ENCODE peak calls at places on chromosome 18, in nine cellular contexts. M, P, B, E, H, J, T, R and W are unnamed samples.

GRCh38 chr18:43393174-43393573 is 115.9 kb upstream of the SYT4 start:
- DNase-seq in M (no peak), B (no peak), H (no peak), R (no peak), E (no peak), J (no peak), P (peak), T (no peak), W (no peak)

GRCh38 chr18:51196811-51197660 is 445 bp downstream of the MEX3C start:
- DNase-seq in T (peak), H (peak), B (peak), J (peak), P (peak), R (no peak), E (no peak), M (no peak), W (no peak)

GRCh38 chr18:51614033-51614432 is 416.6 kb upstream of the MEX3C start:
- DNase-seq in R (no peak), J (no peak), P (peak), B (no peak), T (no peak), M (no peak), E (no peak), H (no peak), W (no peak)

GRCh38 chr18:48785686-48786470 is 164.9 kb downstream of the SMAD7 start:
- DNase-seq in P (no peak), B (no peak), J (peak), M (no peak), R (no peak), E (no peak), H (no peak), T (no peak), W (no peak)

GRCh38 chr18:74739926-74740325 is 142.3 kb downstream of the ZNF407 start:
- DNase-seq in B (no peak), E (no peak), P (no peak), J (no peak), T (no peak), H (no peak), R (no peak), M (no peak), W (no peak)

GRCh38 chr18:23779696-23780303 is 90.5 kb downstream of the LAMA3 start:
- DNase-seq in P (peak), H (no peak), M (peak), E (no peak), T (no peak), J (no peak), R (no peak), B (peak), W (no peak)

GRCh38 chr18:32189723-32190591 is at the start of gene MEP1B:
- DNase-seq in H (no peak), J (no peak), R (no peak), E (no peak), B (no peak), P (no peak), M (no peak), T (no peak), W (no peak)

GRCh38 chr18:53380063-53380639 is 844.3 kb downstream of the MBD2 start:
- DNase-seq in R (no peak), J (no peak), H (no peak), T (no peak), P (peak), M (peak), B (peak), E (no peak), W (peak)

GRCh38 chr18:74286106-74286856 is 5.5 kb downstream of the CYB5A start:
- DNase-seq in J (no peak), R (no peak), T (no peak), B (peak), P (no peak), H (no peak), M (no peak), E (no peak), W (no peak)

GRCh38 chr18:45777393-45777792 is 48.1 kb upstream of the SIGLEC15 start:
- DNase-seq in T (no peak), E (no peak), M (no peak), R (peak), H (no peak), P (peak), J (no peak), B (peak), W (no peak)

GRCh38 chr18:55998071-55998522 is 410.1 kb upstream of the TCF4 start:
- DNase-seq in E (no peak), M (no peak), R (no peak), T (no peak), B (peak), H (no peak), J (no peak), P (peak), W (no peak)

GRCh38 chr18:80104364-80104779 is 4.7 kb upstream of the ADNP2 start:
- DNase-seq in J (no peak), B (no peak), R (no peak), T (no peak), E (no peak), P (no peak), H (no peak), M (no peak), W (no peak)

GRCh38 chr18:78798402-78799175 is 181.0 kb upstream of the SALL3 start:
- DNase-seq in M (no peak), P (no peak), J (no peak), R (no peak), B (no peak), E (no peak), H (no peak), T (no peak), W (no peak)

GRCh38 chr18:36015629-36016028 is 43.1 kb downstream of the RMP24 start:
- DNase-seq in M (no peak), E (no peak), H (no peak), P (no peak), B (no peak), T (no peak), R (no peak), J (no peak), W (no peak)

GRCh38 chr18:10131036-10131774 is 217.4 kb downstream of the VAPA start:
- DNase-seq in J (no peak), T (no peak), E (no peak), H (no peak), R (no peak), B (no peak), P (peak), M (no peak), W (no peak)

GRCh38 chr18:35822431-35822830 is 150.0 kb upstream of the RMP24 start:
- DNase-seq in R (no peak), M (no peak), H (no peak), J (no peak), E (no peak), B (no peak), T (no peak), P (peak), W (no peak)

GRCh38 chr18:10822457-10822856 is 296.6 kb downstream of the NAPG start:
- DNase-seq in E (no peak), H (no peak), T (no peak), M (no peak), B (no peak), P (peak), R (no peak), J (no peak), W (no peak)

GRCh38 chr18:23824704-23825103 is 135.5 kb downstream of the LAMA3 start:
- DNase-seq in E (no peak), P (peak), M (no peak), B (peak), J (no peak), R (no peak), T (no peak), H (no peak), W (no peak)

GRCh38 chr18:9333441-9334350 is 877 bp upstream of the TWSG1 start:
- DNase-seq in E (no peak), M (no peak), P (no peak), B (no peak), H (peak), R (no peak), T (peak), J (no peak), W (no peak)

GRCh38 chr18:63207825-63208224 is 111.7 kb downstream of the BCL2 start:
- DNase-seq in T (no peak), H (no peak), P (no peak), B (no peak), E (no peak), J (no peak), R (no peak), M (no peak), W (no peak)

GRCh38 chr18:61589724-61590065 is 256.5 kb downstream of the CDH20 start:
- DNase-seq in P (peak), J (no peak), T (no peak), H (no peak), B (peak), R (no peak), M (no peak), E (no peak), W (no peak)

GRCh38 chr18:73646196-73646595 is 501.4 kb downstream of the FBXO15 start:
- DNase-seq in J (no peak), R (no peak), M (no peak), P (peak), E (no peak), H (no peak), B (peak), T (no peak), W (peak)

GRCh38 chr18:67417864-67418523 is 98.5 kb downstream of the DSEL start:
- DNase-seq in R (no peak), B (peak), E (no peak), J (no peak), P (peak), T (no peak), M (no peak), H (no peak), W (no peak)
- H3K4me3 ChIP-seq in R (no peak), B (peak), E (peak), J (peak), P (no peak), T (no peak), M (no peak), H (no peak), W (no peak)

DNA sequence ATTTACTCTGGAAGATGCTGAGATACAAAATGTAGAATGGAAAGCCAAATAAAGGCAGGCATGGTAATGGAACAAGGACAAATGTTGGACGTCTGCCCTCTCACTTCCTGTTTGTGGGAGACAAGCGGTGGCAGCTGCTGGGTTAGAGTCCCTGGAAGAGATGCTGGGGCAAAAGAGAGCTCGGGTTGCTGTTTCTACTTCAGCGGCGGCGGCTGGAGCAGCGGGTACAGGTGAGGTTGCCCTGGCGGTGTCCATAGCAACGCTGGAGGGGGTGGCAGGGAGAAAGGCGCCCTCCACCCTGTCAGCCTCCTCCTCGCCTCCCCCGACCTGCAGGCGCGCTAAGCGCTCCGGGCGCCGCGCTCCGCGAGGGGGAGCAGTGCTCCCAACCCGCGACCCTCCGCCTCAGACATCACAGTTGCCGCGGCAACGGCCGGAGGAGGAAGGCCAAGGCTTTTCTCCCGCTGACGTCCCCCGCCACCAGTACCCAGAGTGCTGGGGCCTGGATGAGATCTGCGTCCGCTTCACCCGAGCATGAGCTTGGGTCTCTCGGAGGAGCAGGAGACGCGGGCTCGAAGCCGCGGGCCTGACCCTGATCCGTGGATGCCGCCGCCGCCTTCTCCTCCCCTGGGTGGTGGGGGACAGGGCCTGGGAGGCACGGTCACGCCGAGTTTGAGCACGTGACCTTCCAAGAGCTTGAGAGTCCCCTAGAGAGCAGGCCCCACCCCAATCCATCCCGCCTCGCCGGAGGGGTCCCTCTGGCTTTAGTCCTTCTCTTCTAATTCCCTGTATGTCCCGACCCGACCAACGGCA is 65.6 kb downstream of the NOL4 start:
- DNase-seq in B (peak), E (no peak), M (no peak), T (peak), P (peak), R (no peak), J (no peak), H (no peak), W (no peak)
- TF ChIP-seq CTCF in B (no peak), E (no peak), M (no peak), T (no peak), P (no peak), R (peak), J (peak), H (no peak), W (no peak)

DNA sequence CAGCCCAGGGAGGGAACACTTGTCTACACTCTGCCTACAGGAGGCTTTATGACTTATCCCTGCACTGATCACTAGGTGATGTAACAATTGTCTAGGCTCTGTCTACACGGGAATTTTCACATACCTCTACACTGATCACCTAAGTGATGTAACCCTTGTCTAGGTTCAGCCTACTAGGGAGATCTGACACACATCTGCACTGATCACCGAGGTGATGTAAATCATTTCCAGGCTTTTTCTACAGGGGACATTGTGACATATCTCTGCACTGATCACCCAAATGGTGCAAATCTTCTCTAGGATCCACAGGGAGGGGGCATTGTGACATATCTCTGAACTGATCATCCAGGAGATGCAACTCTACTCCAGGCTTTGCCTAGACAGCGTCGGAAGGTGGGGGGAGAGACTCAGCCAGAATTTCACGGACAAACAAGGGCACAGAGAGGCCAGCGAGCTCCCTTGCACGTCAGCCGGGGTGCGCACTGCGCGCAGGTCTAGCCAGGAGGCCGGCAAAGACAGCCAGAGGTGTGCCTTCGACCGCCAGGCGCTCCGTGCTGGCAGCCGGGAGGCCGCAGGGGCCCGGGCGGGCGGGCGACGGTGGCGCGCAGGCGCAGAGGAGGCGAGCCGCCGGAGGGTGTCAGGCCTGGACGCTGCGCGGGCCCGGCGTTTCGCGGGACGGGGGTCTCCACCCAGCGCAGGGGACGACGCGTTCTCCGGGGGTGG is 46.9 kb upstream of the USP14 start:
- DNase-seq in P (peak), T (peak), M (no peak), B (peak), J (peak), R (no peak), E (no peak), H (peak), W (no peak)
- H3K4me3 ChIP-seq in P (peak), T (peak), M (no peak), B (peak), J (peak), R (peak), E (peak), H (peak), W (no peak)

DNA sequence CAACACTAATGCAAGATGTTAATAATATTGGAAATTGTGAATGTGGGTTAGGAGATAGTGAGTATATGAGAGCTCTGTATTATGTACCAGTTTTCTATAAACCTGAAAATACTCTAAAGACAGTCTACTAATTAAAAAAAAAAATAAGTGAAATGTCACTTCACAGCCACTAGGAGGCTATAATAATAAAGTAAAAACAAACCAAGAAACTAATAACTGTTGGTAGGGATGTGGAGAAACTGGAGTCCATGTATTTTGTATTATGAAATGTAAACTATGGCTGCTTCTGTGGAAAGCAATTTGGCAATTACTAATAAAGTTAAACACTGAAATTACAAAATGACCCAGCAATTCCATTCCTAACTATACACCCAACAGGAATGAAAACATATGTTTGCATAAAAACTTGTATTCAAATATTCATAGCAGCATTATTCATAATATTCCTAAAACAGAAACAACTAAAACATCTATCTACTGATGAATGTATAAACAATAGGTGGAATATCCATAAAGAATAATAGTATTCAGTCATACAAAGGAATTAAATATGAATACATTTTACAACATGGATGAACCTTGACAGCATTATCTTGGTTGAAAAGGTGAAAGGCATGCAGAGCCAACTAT is 36.2 kb downstream of the CCDC178 start:
- DNase-seq in B (no peak), E (no peak), H (no peak), J (no peak), T (no peak), P (peak), M (no peak), R (no peak), W (no peak)
- TF ChIP-seq CTCF in B (peak), E (no peak), H (peak), J (peak), T (peak), P (peak), M (no peak), R (peak), W (no peak)

GRCh38 chr18:37565985-37566478 is 434 bp upstream of the CELF4 start:
- DNase-seq in J (peak), H (no peak), P (peak), B (peak), R (no peak), T (no peak), M (no peak), E (no peak), W (no peak)

GRCh38 chr18:37568671-37569070 is 3.1 kb upstream of the CELF4 start:
- DNase-seq in R (no peak), H (no peak), J (no peak), M (no peak), E (no peak), B (no peak), P (no peak), T (no peak), W (no peak)

GRCh38 chr18:37566479-37567060 is 972 bp upstream of the CELF4 start:
- DNase-seq in R (no peak), M (no peak), E (no peak), B (no peak), H (no peak), P (no peak), T (no peak), J (no peak), W (no peak)

GRCh38 chr18:37567061-37567993 is 1.7 kb upstream of the CELF4 start:
- DNase-seq in T (no peak), M (no peak), B (no peak), R (no peak), J (no peak), P (no peak), H (no peak), E (no peak), W (no peak)

DNA sequence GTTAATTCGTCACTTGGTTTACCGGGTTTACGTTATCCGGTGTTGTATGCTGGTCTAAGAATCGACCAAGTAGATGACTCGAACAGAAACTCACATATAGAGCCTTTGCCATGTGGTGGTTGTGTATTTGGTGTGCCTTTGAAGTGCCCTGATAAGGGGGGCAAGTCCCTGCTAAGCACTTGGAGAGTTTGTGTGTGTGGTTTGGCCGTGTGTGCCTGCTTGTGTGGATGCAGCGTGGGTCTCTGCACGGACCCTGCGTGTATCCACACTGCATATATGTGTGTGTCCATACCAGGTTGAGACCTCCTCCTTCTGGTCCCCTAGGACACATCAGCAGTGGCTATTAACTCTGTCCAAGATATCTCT is 2.4 kb upstream of the CELF4 start:
- DNase-seq in E (no peak), M (no peak), B (no peak), P (no peak), R (no peak), H (no peak), J (no peak), T (no peak), W (no peak)
- H3K4me3 ChIP-seq in E (peak), M (no peak), B (no peak), P (no peak), R (no peak), H (no peak), J (peak), T (no peak), W (no peak)

GRCh38 chr18:77197073-77197472 is 52.6 kb upstream of the GALR1 start:
- DNase-seq in R (no peak), M (peak), J (no peak), T (no peak), E (no peak), B (no peak), H (no peak), P (no peak), W (no peak)
- TF ChIP-seq CTCF in R (peak), M (peak), J (no peak), T (no peak), E (no peak), B (peak), H (no peak), P (peak), W (peak)

GRCh38 chr18:77131652-77132368 is 773 bp downstream of the MBP start:
- DNase-seq in P (peak), J (peak), M (no peak), T (peak), R (no peak), E (no peak), B (no peak), H (peak), W (no peak)

GRCh38 chr18:77132369-77133050 is at the start of gene MBP:
- DNase-seq in J (peak), H (peak), P (no peak), M (no peak), B (no peak), R (no peak), E (no peak), T (peak), W (no peak)

GRCh38 chr18:77129150-77129551 is 3.4 kb downstream of the MBP start:
- DNase-seq in H (no peak), P (peak), E (no peak), J (no peak), B (peak), M (no peak), T (no peak), R (peak), W (no peak)

GRCh38 chr18:77131100-77131651 is 1.4 kb downstream of the MBP start:
- DNase-seq in T (peak), R (no peak), E (no peak), H (peak), J (peak), B (no peak), M (no peak), P (peak), W (no peak)

GRCh38 chr18:77130229-77131099 is 2.1 kb downstream of the MBP start:
- DNase-seq in T (no peak), H (no peak), M (no peak), R (no peak), B (no peak), P (no peak), E (no peak), J (no peak), W (no peak)
- H3K4me3 ChIP-seq in T (peak), H (peak), M (peak), R (peak), B (no peak), P (no peak), E (peak), J (peak), W (peak)

DNA sequence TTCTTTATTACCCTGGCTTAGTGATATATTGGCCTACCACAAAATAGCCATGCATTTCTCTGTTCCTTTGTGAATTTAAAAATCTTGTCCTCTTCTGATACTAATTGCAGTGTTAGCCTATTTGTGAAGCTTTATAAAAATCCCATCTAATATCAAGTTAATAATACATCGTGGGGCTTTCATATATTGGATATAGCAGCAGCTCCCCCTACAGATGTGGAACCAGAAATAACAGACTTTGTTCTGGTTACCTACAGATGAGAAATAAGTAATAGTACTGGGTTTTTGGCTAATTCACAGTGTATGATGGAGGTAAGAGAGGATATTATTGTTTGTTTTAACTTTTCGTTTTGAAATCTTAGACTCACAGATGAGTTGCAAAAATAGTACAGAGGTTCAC is 1661.7 kb upstream of the PIK3C3 start:
- DNase-seq in B (no peak), P (peak), H (no peak), T (no peak), E (no peak), J (no peak), R (no peak), M (no peak), W (no peak)
- TF ChIP-seq CTCF in B (no peak), P (peak), H (no peak), T (no peak), E (no peak), J (no peak), R (peak), M (no peak), W (no peak)